ENCODE peak calls at places on chromosomes 11 and 22, in eight cellular contexts. One of them, this sample, is unnamed.

GRCh38 chr22:30868663-30869385 is 99.8 kb downstream of the MORC2 start:
- DNase-seq in Ammon's horn: no peak
- DNase-seq in stimulated activated CD8-positive, alpha-beta memory T cell treated with anti-CD3 and anti-CD28 coated beads, Interleukin-15, amount 100 ng/mL, for 1 hour: no peak
- DNase-seq in NCI-H146: peak
- DNase-seq in substantia nigra: no peak
- DNase-seq in NCI-H2171: peak
- DNase-seq in activated naive CD4-positive, alpha-beta T cell treated with anti-CD3 and anti-CD28 coated beads, Interleukin-2, amount 50 U/mL, for 16 hours: no peak
- DNase-seq in fibroblast of villous mesenchyme: peak
- DNase-seq in this sample: no peak

GRCh38 chr11:44727373-44728084 is 767 bp downstream of the TSPAN18 start:
- DNase-seq in NCI-H2171: peak
- DNase-seq in fibroblast of villous mesenchyme: peak
- DNase-seq in substantia nigra: peak
- DNase-seq in NCI-H146: peak
- DNase-seq in stimulated activated CD8-positive, alpha-beta memory T cell treated with anti-CD3 and anti-CD28 coated beads, Interleukin-15, amount 100 ng/mL, for 1 hour: peak
- DNase-seq in Ammon's horn: peak
- DNase-seq in activated naive CD4-positive, alpha-beta T cell treated with anti-CD3 and anti-CD28 coated beads, Interleukin-2, amount 50 U/mL, for 16 hours: peak
- DNase-seq in this sample: peak

GRCh38 chr11:69234740-69235710 is 58.9 kb upstream of the MYEOV start:
- DNase-seq in Ammon's horn: no peak
- DNase-seq in substantia nigra: no peak
- DNase-seq in NCI-H2171: no peak
- DNase-seq in activated naive CD4-positive, alpha-beta T cell treated with anti-CD3 and anti-CD28 coated beads, Interleukin-2, amount 50 U/mL, for 16 hours: no peak
- DNase-seq in fibroblast of villous mesenchyme: no peak
- DNase-seq in stimulated activated CD8-positive, alpha-beta memory T cell treated with anti-CD3 and anti-CD28 coated beads, Interleukin-15, amount 100 ng/mL, for 1 hour: no peak
- DNase-seq in NCI-H146: no peak
- DNase-seq in this sample: no peak

GRCh38 chr11:107785401-107785800 is 73.2 kb downstream of the SLC35F2 start:
- DNase-seq in NCI-H146: no peak
- DNase-seq in activated naive CD4-positive, alpha-beta T cell treated with anti-CD3 and anti-CD28 coated beads, Interleukin-2, amount 50 U/mL, for 16 hours: peak
- DNase-seq in stimulated activated CD8-positive, alpha-beta memory T cell treated with anti-CD3 and anti-CD28 coated beads, Interleukin-15, amount 100 ng/mL, for 1 hour: no peak
- DNase-seq in fibroblast of villous mesenchyme: peak
- DNase-seq in substantia nigra: no peak
- DNase-seq in Ammon's horn: no peak
- DNase-seq in NCI-H2171: no peak
- DNase-seq in this sample: no peak

GRCh38 chr11:33291004-33291777 is 34.0 kb downstream of the HIPK3 start:
- DNase-seq in NCI-H146: no peak
- DNase-seq in fibroblast of villous mesenchyme: peak
- DNase-seq in substantia nigra: no peak
- DNase-seq in NCI-H2171: no peak
- DNase-seq in stimulated activated CD8-positive, alpha-beta memory T cell treated with anti-CD3 and anti-CD28 coated beads, Interleukin-15, amount 100 ng/mL, for 1 hour: no peak
- DNase-seq in Ammon's horn: no peak
- DNase-seq in activated naive CD4-positive, alpha-beta T cell treated with anti-CD3 and anti-CD28 coated beads, Interleukin-2, amount 50 U/mL, for 16 hours: no peak
- DNase-seq in this sample: no peak

GRCh38 chr11:2890466-2891241 is 5.1 kb upstream of the CDKN1C start:
- DNase-seq in NCI-H2171: no peak
- DNase-seq in activated naive CD4-positive, alpha-beta T cell treated with anti-CD3 and anti-CD28 coated beads, Interleukin-2, amount 50 U/mL, for 16 hours: no peak
- DNase-seq in NCI-H146: peak
- DNase-seq in stimulated activated CD8-positive, alpha-beta memory T cell treated with anti-CD3 and anti-CD28 coated beads, Interleukin-15, amount 100 ng/mL, for 1 hour: no peak
- DNase-seq in substantia nigra: no peak
- DNase-seq in fibroblast of villous mesenchyme: peak
- DNase-seq in Ammon's horn: no peak
- DNase-seq in this sample: no peak

GRCh38 chr22:40654522-40655167 is 18.1 kb upstream of the MRTFA start:
- DNase-seq in stimulated activated CD8-positive, alpha-beta memory T cell treated with anti-CD3 and anti-CD28 coated beads, Interleukin-15, amount 100 ng/mL, for 1 hour: no peak
- DNase-seq in Ammon's horn: peak
- DNase-seq in NCI-H2171: peak
- DNase-seq in substantia nigra: no peak
- DNase-seq in fibroblast of villous mesenchyme: peak
- DNase-seq in NCI-H146: no peak
- DNase-seq in activated naive CD4-positive, alpha-beta T cell treated with anti-CD3 and anti-CD28 coated beads, Interleukin-2, amount 50 U/mL, for 16 hours: no peak
- DNase-seq in this sample: peak

GRCh38 chr11:45457649-45458048 is 171.5 kb upstream of the SYT13 start:
- DNase-seq in substantia nigra: no peak
- DNase-seq in Ammon's horn: no peak
- DNase-seq in stimulated activated CD8-positive, alpha-beta memory T cell treated with anti-CD3 and anti-CD28 coated beads, Interleukin-15, amount 100 ng/mL, for 1 hour: no peak
- DNase-seq in NCI-H146: no peak
- DNase-seq in fibroblast of villous mesenchyme: peak
- DNase-seq in activated naive CD4-positive, alpha-beta T cell treated with anti-CD3 and anti-CD28 coated beads, Interleukin-2, amount 50 U/mL, for 16 hours: no peak
- DNase-seq in NCI-H2171: no peak
- DNase-seq in this sample: no peak

GRCh38 chr22:23888615-23889401 is 5.4 kb upstream of the MIF start:
- DNase-seq in stimulated activated CD8-positive, alpha-beta memory T cell treated with anti-CD3 and anti-CD28 coated beads, Interleukin-15, amount 100 ng/mL, for 1 hour: no peak
- DNase-seq in activated naive CD4-positive, alpha-beta T cell treated with anti-CD3 and anti-CD28 coated beads, Interleukin-2, amount 50 U/mL, for 16 hours: no peak
- DNase-seq in NCI-H146: no peak
- DNase-seq in fibroblast of villous mesenchyme: peak
- DNase-seq in Ammon's horn: peak
- DNase-seq in substantia nigra: no peak
- DNase-seq in NCI-H2171: no peak
- DNase-seq in this sample: peak

GRCh38 chr11:129322941-129323340 is 52.7 kb upstream of the BARX2 start:
- DNase-seq in NCI-H146: no peak
- DNase-seq in stimulated activated CD8-positive, alpha-beta memory T cell treated with anti-CD3 and anti-CD28 coated beads, Interleukin-15, amount 100 ng/mL, for 1 hour: no peak
- DNase-seq in fibroblast of villous mesenchyme: no peak
- DNase-seq in activated naive CD4-positive, alpha-beta T cell treated with anti-CD3 and anti-CD28 coated beads, Interleukin-2, amount 50 U/mL, for 16 hours: no peak
- DNase-seq in Ammon's horn: no peak
- DNase-seq in NCI-H2171: no peak
- DNase-seq in substantia nigra: no peak
- DNase-seq in this sample: no peak

GRCh38 chr11:88555829-88556202 is 218.3 kb upstream of the CTSC start:
- DNase-seq in substantia nigra: no peak
- DNase-seq in NCI-H2171: no peak
- DNase-seq in fibroblast of villous mesenchyme: peak
- DNase-seq in activated naive CD4-positive, alpha-beta T cell treated with anti-CD3 and anti-CD28 coated beads, Interleukin-2, amount 50 U/mL, for 16 hours: no peak
- DNase-seq in stimulated activated CD8-positive, alpha-beta memory T cell treated with anti-CD3 and anti-CD28 coated beads, Interleukin-15, amount 100 ng/mL, for 1 hour: no peak
- DNase-seq in Ammon's horn: no peak
- DNase-seq in NCI-H146: no peak
- DNase-seq in this sample: no peak

GRCh38 chr11:115220423-115220822 is 283.8 kb downstream of the CADM1 start:
- DNase-seq in substantia nigra: no peak
- DNase-seq in NCI-H2171: no peak
- DNase-seq in activated naive CD4-positive, alpha-beta T cell treated with anti-CD3 and anti-CD28 coated beads, Interleukin-2, amount 50 U/mL, for 16 hours: no peak
- DNase-seq in Ammon's horn: no peak
- DNase-seq in NCI-H146: peak
- DNase-seq in fibroblast of villous mesenchyme: no peak
- DNase-seq in stimulated activated CD8-positive, alpha-beta memory T cell treated with anti-CD3 and anti-CD28 coated beads, Interleukin-15, amount 100 ng/mL, for 1 hour: no peak
- DNase-seq in this sample: no peak

GRCh38 chr11:44456544-44457270 is 108.8 kb upstream of the CD82 start:
- DNase-seq in NCI-H146: no peak
- DNase-seq in fibroblast of villous mesenchyme: no peak
- DNase-seq in substantia nigra: no peak
- DNase-seq in stimulated activated CD8-positive, alpha-beta memory T cell treated with anti-CD3 and anti-CD28 coated beads, Interleukin-15, amount 100 ng/mL, for 1 hour: no peak
- DNase-seq in Ammon's horn: no peak
- DNase-seq in NCI-H2171: no peak
- DNase-seq in activated naive CD4-positive, alpha-beta T cell treated with anti-CD3 and anti-CD28 coated beads, Interleukin-2, amount 50 U/mL, for 16 hours: no peak
- DNase-seq in this sample: no peak

GRCh38 chr11:65225284-65226102 is 36.3 kb upstream of the POLA2 start:
- DNase-seq in stimulated activated CD8-positive, alpha-beta memory T cell treated with anti-CD3 and anti-CD28 coated beads, Interleukin-15, amount 100 ng/mL, for 1 hour: peak
- DNase-seq in activated naive CD4-positive, alpha-beta T cell treated with anti-CD3 and anti-CD28 coated beads, Interleukin-2, amount 50 U/mL, for 16 hours: peak
- DNase-seq in fibroblast of villous mesenchyme: peak
- DNase-seq in substantia nigra: no peak
- DNase-seq in NCI-H146: no peak
- DNase-seq in NCI-H2171: no peak
- DNase-seq in Ammon's horn: peak
- DNase-seq in this sample: no peak

GRCh38 chr11:122938557-122938956 is 43.1 kb downstream of the BSX start:
- DNase-seq in activated naive CD4-positive, alpha-beta T cell treated with anti-CD3 and anti-CD28 coated beads, Interleukin-2, amount 50 U/mL, for 16 hours: no peak
- DNase-seq in substantia nigra: no peak
- DNase-seq in stimulated activated CD8-positive, alpha-beta memory T cell treated with anti-CD3 and anti-CD28 coated beads, Interleukin-15, amount 100 ng/mL, for 1 hour: no peak
- DNase-seq in fibroblast of villous mesenchyme: no peak
- DNase-seq in NCI-H146: no peak
- DNase-seq in NCI-H2171: no peak
- DNase-seq in Ammon's horn: no peak
- DNase-seq in this sample: no peak

GRCh38 chr11:73585834-73586575 is 11.9 kb downstream of the FAM168A start:
- DNase-seq in NCI-H146: no peak
- DNase-seq in NCI-H2171: no peak
- DNase-seq in substantia nigra: no peak
- DNase-seq in fibroblast of villous mesenchyme: no peak
- DNase-seq in Ammon's horn: no peak
- DNase-seq in activated naive CD4-positive, alpha-beta T cell treated with anti-CD3 and anti-CD28 coated beads, Interleukin-2, amount 50 U/mL, for 16 hours: no peak
- DNase-seq in stimulated activated CD8-positive, alpha-beta memory T cell treated with anti-CD3 and anti-CD28 coated beads, Interleukin-15, amount 100 ng/mL, for 1 hour: no peak
- DNase-seq in this sample: no peak

GRCh38 chr11:12685229-12685628 is 11.0 kb downstream of the TEAD1 start:
- DNase-seq in activated naive CD4-positive, alpha-beta T cell treated with anti-CD3 and anti-CD28 coated beads, Interleukin-2, amount 50 U/mL, for 16 hours: no peak
- DNase-seq in stimulated activated CD8-positive, alpha-beta memory T cell treated with anti-CD3 and anti-CD28 coated beads, Interleukin-15, amount 100 ng/mL, for 1 hour: no peak
- DNase-seq in Ammon's horn: no peak
- DNase-seq in fibroblast of villous mesenchyme: no peak
- DNase-seq in NCI-H2171: no peak
- DNase-seq in substantia nigra: no peak
- DNase-seq in NCI-H146: no peak
- DNase-seq in this sample: no peak

GRCh38 chr22:19115628-19116027 is 6.6 kb downstream of the DGCR2 start:
- DNase-seq in stimulated activated CD8-positive, alpha-beta memory T cell treated with anti-CD3 and anti-CD28 coated beads, Interleukin-15, amount 100 ng/mL, for 1 hour: no peak
- DNase-seq in NCI-H146: no peak
- DNase-seq in substantia nigra: no peak
- DNase-seq in NCI-H2171: no peak
- DNase-seq in activated naive CD4-positive, alpha-beta T cell treated with anti-CD3 and anti-CD28 coated beads, Interleukin-2, amount 50 U/mL, for 16 hours: no peak
- DNase-seq in Ammon's horn: peak
- DNase-seq in fibroblast of villous mesenchyme: no peak
- DNase-seq in this sample: no peak

GRCh38 chr11:45964911-45965389 is 42.5 kb downstream of the LARGE2 start:
- DNase-seq in activated naive CD4-positive, alpha-beta T cell treated with anti-CD3 and anti-CD28 coated beads, Interleukin-2, amount 50 U/mL, for 16 hours: peak
- DNase-seq in substantia nigra: peak
- DNase-seq in fibroblast of villous mesenchyme: peak
- DNase-seq in NCI-H146: peak
- DNase-seq in Ammon's horn: peak
- DNase-seq in NCI-H2171: peak
- DNase-seq in stimulated activated CD8-positive, alpha-beta memory T cell treated with anti-CD3 and anti-CD28 coated beads, Interleukin-15, amount 100 ng/mL, for 1 hour: peak
- DNase-seq in this sample: peak

GRCh38 chr22:36833073-36833472 is 16.2 kb upstream of the PVALB start:
- DNase-seq in NCI-H146: no peak
- DNase-seq in substantia nigra: no peak
- DNase-seq in NCI-H2171: no peak
- DNase-seq in stimulated activated CD8-positive, alpha-beta memory T cell treated with anti-CD3 and anti-CD28 coated beads, Interleukin-15, amount 100 ng/mL, for 1 hour: no peak
- DNase-seq in Ammon's horn: no peak
- DNase-seq in activated naive CD4-positive, alpha-beta T cell treated with anti-CD3 and anti-CD28 coated beads, Interleukin-2, amount 50 U/mL, for 16 hours: no peak
- DNase-seq in fibroblast of villous mesenchyme: no peak
- DNase-seq in this sample: no peak

GRCh38 chr11:45102810-45103621 is 43.4 kb upstream of the PRDM11 start:
- DNase-seq in substantia nigra: no peak
- DNase-seq in activated naive CD4-positive, alpha-beta T cell treated with anti-CD3 and anti-CD28 coated beads, Interleukin-2, amount 50 U/mL, for 16 hours: peak
- DNase-seq in NCI-H2171: peak
- DNase-seq in stimulated activated CD8-positive, alpha-beta memory T cell treated with anti-CD3 and anti-CD28 coated beads, Interleukin-15, amount 100 ng/mL, for 1 hour: no peak
- DNase-seq in Ammon's horn: peak
- DNase-seq in NCI-H146: peak
- DNase-seq in fibroblast of villous mesenchyme: peak
- DNase-seq in this sample: no peak

GRCh38 chr22:19520566-19521305 is 3.5 kb downstream of the CLDN5 start:
- DNase-seq in NCI-H2171: no peak
- DNase-seq in NCI-H146: no peak
- DNase-seq in substantia nigra: no peak
- DNase-seq in stimulated activated CD8-positive, alpha-beta memory T cell treated with anti-CD3 and anti-CD28 coated beads, Interleukin-15, amount 100 ng/mL, for 1 hour: no peak
- DNase-seq in activated naive CD4-positive, alpha-beta T cell treated with anti-CD3 and anti-CD28 coated beads, Interleukin-2, amount 50 U/mL, for 16 hours: no peak
- DNase-seq in Ammon's horn: no peak
- DNase-seq in fibroblast of villous mesenchyme: no peak
- DNase-seq in this sample: no peak

This sample was measured in foreskin melanocyte.